ENCODE peak calls at places on chromosome 16, in nine cellular contexts. U is NCI-H345; G is effector CD4-positive, alpha-beta T cell; E is suprapubic skin; L is NCI-H1092 treated with DMSO at 0.1 percent for 48 hours; A is NCI-H1105 treated with DMSO at 0.1 percent for 48 hours; V is HFFc6; F is GM04503; I is stimulated activated CD8-positive, alpha-beta memory T cell treated with anti-CD3 and anti-CD28 coated beads, Interleukin-15, amount 100 ng/mL, for 48 hours. H is an unnamed sample.

GRCh38 chr16:58815188-58815888 is 81.2 kb upstream of the GOT2 start:
- DNase-seq in U (no peak), G (no peak), E (no peak), L (no peak), A (no peak), V (no peak), F (no peak), I (no peak), H (no peak)

GRCh38 chr16:46929378-46930332 is 43.8 kb downstream of the DNAJA2 start:
- DNase-seq in U (peak), G (peak), E (no peak), L (no peak), A (no peak), V (peak), F (no peak), I (peak), H (peak)

GRCh38 chr16:67805718-67806427 is 487 bp downstream of the RANBP10 start:
- DNase-seq in U (no peak), G (no peak), E (no peak), L (peak), A (no peak), V (no peak), F (no peak), I (no peak), H (no peak)

GRCh38 chr16:80459331-80459777 is 81.4 kb upstream of the DYNLRB2 start:
- DNase-seq in U (no peak), G (no peak), E (no peak), L (no peak), A (no peak), V (no peak), F (peak), I (no peak), H (no peak)

GRCh38 chr16:20867585-20867984 is 32.6 kb downstream of the DCUN1D3 start:
- DNase-seq in U (no peak), G (no peak), E (no peak), L (no peak), A (no peak), V (peak), F (no peak), I (no peak), H (no peak)

GRCh38 chr16:48609453-48610023 is 442 bp downstream of the N4BP1 start:
- DNase-seq in U (peak), G (peak), E (no peak), L (peak), A (peak), V (peak), F (no peak), I (no peak), H (no peak)

GRCh38 chr16:49734330-49734729 is 121.6 kb downstream of the ZNF423 start:
- DNase-seq in U (no peak), G (no peak), E (no peak), L (no peak), A (no peak), V (no peak), F (no peak), I (no peak), H (no peak)

GRCh38 chr16:27191352-27191924 is 11.9 kb upstream of the KDM8 start:
- DNase-seq in U (no peak), G (no peak), E (no peak), L (no peak), A (no peak), V (no peak), F (no peak), I (no peak), H (no peak)